ENCODE peak calls at places on chromosomes 5 and 9, in nine cellular contexts. One of them, this sample, is unnamed.

GRCh38 chr9:135282001-135282731 is 194.7 kb downstream of the OLFM1 start:
- DNase-seq in nephron progenitor cell: no peak
- DNase-seq in GM06990: peak; percentile 28
- DNase-seq in NCI-H460: peak; percentile 7
- DNase-seq in GM04504: no peak
- DNase-seq in fibroblast of the conjunctiva: no peak
- DNase-seq in kidney tubule cell: peak; percentile 72
- DNase-seq in left ventricle myocardium inferior: peak; percentile 73
- DNase-seq in neural progenitor cell: no peak
- DNase-seq in this sample: peak; percentile 71

GRCh38 chr5:93585054-93585751 is 2.2 kb downstream of the NR2F1 start:
- DNase-seq in NCI-H460: peak; percentile 26
- DNase-seq in fibroblast of the conjunctiva: no peak
- DNase-seq in GM06990: no peak
- DNase-seq in GM04504: no peak
- DNase-seq in neural progenitor cell: peak; percentile 67
- DNase-seq in left ventricle myocardium inferior: no peak
- DNase-seq in nephron progenitor cell: peak; percentile 48
- DNase-seq in kidney tubule cell: peak; percentile 58
- DNase-seq in this sample: no peak

GRCh38 chr9:113462781-113463286 is 693 bp upstream of the RGS3 start:
- DNase-seq in neural progenitor cell: peak; percentile 15
- DNase-seq in fibroblast of the conjunctiva: no peak
- DNase-seq in GM04504: no peak
- DNase-seq in kidney tubule cell: no peak
- DNase-seq in nephron progenitor cell: no peak
- DNase-seq in NCI-H460: no peak
- DNase-seq in GM06990: no peak
- DNase-seq in left ventricle myocardium inferior: no peak
- DNase-seq in this sample: no peak

GRCh38 chr5:6435356-6435755 is 13.3 kb upstream of the UBE2QL1 start:
- DNase-seq in GM04504: no peak
- DNase-seq in left ventricle myocardium inferior: no peak
- DNase-seq in kidney tubule cell: peak; percentile 35
- DNase-seq in GM06990: no peak
- DNase-seq in nephron progenitor cell: peak; percentile 64
- DNase-seq in neural progenitor cell: peak; percentile 53
- DNase-seq in fibroblast of the conjunctiva: no peak
- DNase-seq in NCI-H460: no peak
- DNase-seq in this sample: no peak

GRCh38 chr9:3241290-3241689 is 284.5 kb downstream of the RFX3 start:
- DNase-seq in kidney tubule cell: peak; percentile 72
- DNase-seq in fibroblast of the conjunctiva: no peak
- DNase-seq in GM06990: no peak
- DNase-seq in neural progenitor cell: peak; percentile 46
- DNase-seq in NCI-H460: no peak
- DNase-seq in left ventricle myocardium inferior: no peak
- DNase-seq in GM04504: no peak
- DNase-seq in nephron progenitor cell: no peak
- DNase-seq in this sample: peak; percentile 10

GRCh38 chr5:14695152-14695551 is 30.6 kb downstream of the OTULIN start:
- DNase-seq in left ventricle myocardium inferior: no peak
- DNase-seq in GM04504: no peak
- DNase-seq in kidney tubule cell: no peak
- DNase-seq in NCI-H460: no peak
- DNase-seq in nephron progenitor cell: no peak
- DNase-seq in neural progenitor cell: no peak
- DNase-seq in GM06990: no peak
- DNase-seq in fibroblast of the conjunctiva: no peak
- DNase-seq in this sample: no peak

GRCh38 chr5:128905225-128906110 is 59.8 kb upstream of the SLC27A6 start:
- DNase-seq in fibroblast of the conjunctiva: peak; percentile 67
- DNase-seq in GM04504: peak; percentile 15
- DNase-seq in left ventricle myocardium inferior: no peak
- DNase-seq in neural progenitor cell: peak; percentile 49
- DNase-seq in kidney tubule cell: peak; percentile 62
- DNase-seq in NCI-H460: peak; percentile 64
- DNase-seq in nephron progenitor cell: peak; percentile 44
- DNase-seq in GM06990: peak; percentile 15
- DNase-seq in this sample: peak; percentile 85

GRCh38 chr5:99032234-99033013 is 103.6 kb upstream of the CHD1 start:
- DNase-seq in NCI-H460: peak; percentile 76
- DNase-seq in GM04504: peak; percentile 44
- DNase-seq in fibroblast of the conjunctiva: peak; percentile 79
- DNase-seq in neural progenitor cell: peak; percentile 74
- DNase-seq in left ventricle myocardium inferior: peak; percentile 28
- DNase-seq in GM06990: no peak
- DNase-seq in nephron progenitor cell: peak; percentile 27
- DNase-seq in kidney tubule cell: peak; percentile 72
- DNase-seq in this sample: peak; percentile 87

GRCh38 chr5:33612386-33612785 is 171.6 kb downstream of the TARS1 start:
- DNase-seq in nephron progenitor cell: no peak
- DNase-seq in fibroblast of the conjunctiva: peak; percentile 12
- DNase-seq in GM06990: no peak
- DNase-seq in GM04504: no peak
- DNase-seq in kidney tubule cell: peak; percentile 79
- DNase-seq in neural progenitor cell: no peak
- DNase-seq in NCI-H460: no peak
- DNase-seq in left ventricle myocardium inferior: no peak
- DNase-seq in this sample: no peak

GRCh38 chr5:15691536-15691935 is 191.6 kb downstream of the FBXL7 start:
- DNase-seq in nephron progenitor cell: no peak
- DNase-seq in neural progenitor cell: no peak
- DNase-seq in NCI-H460: peak; percentile 8
- DNase-seq in GM06990: no peak
- DNase-seq in GM04504: peak; percentile 69
- DNase-seq in left ventricle myocardium inferior: no peak
- DNase-seq in fibroblast of the conjunctiva: peak; percentile 83
- DNase-seq in kidney tubule cell: no peak
- DNase-seq in this sample: no peak

GRCh38 chr9:90964101-90965020 is 162.7 kb downstream of the SYK start:
- DNase-seq in nephron progenitor cell: peak; percentile 30
- DNase-seq in GM06990: no peak
- DNase-seq in GM04504: no peak
- DNase-seq in neural progenitor cell: no peak
- DNase-seq in fibroblast of the conjunctiva: no peak
- DNase-seq in kidney tubule cell: peak; percentile 70
- DNase-seq in NCI-H460: peak; percentile 61
- DNase-seq in left ventricle myocardium inferior: no peak
- DNase-seq in this sample: no peak

GRCh38 chr9:17837931-17838330 is 259.1 kb downstream of the SH3GL2 start:
- DNase-seq in GM06990: no peak
- DNase-seq in kidney tubule cell: no peak
- DNase-seq in left ventricle myocardium inferior: no peak
- DNase-seq in fibroblast of the conjunctiva: no peak
- DNase-seq in GM04504: no peak
- DNase-seq in neural progenitor cell: no peak
- DNase-seq in nephron progenitor cell: no peak
- DNase-seq in NCI-H460: no peak
- DNase-seq in this sample: no peak

GRCh38 chr5:129460121-129460950 is at the start of gene ADAMTS19:
- DNase-seq in fibroblast of the conjunctiva: peak; percentile 18
- DNase-seq in kidney tubule cell: peak; percentile 67
- DNase-seq in GM04504: no peak
- DNase-seq in NCI-H460: no peak
- DNase-seq in GM06990: peak; percentile 26
- DNase-seq in neural progenitor cell: peak; percentile 68
- DNase-seq in left ventricle myocardium inferior: peak; percentile 18
- DNase-seq in nephron progenitor cell: peak; percentile 65
- DNase-seq in this sample: peak; percentile 29

GRCh38 chr5:80885698-80886000 is 74.5 kb upstream of the RASGRF2 start:
- DNase-seq in fibroblast of the conjunctiva: no peak
- DNase-seq in neural progenitor cell: no peak
- DNase-seq in left ventricle myocardium inferior: no peak
- DNase-seq in kidney tubule cell: no peak
- DNase-seq in GM06990: no peak
- DNase-seq in NCI-H460: no peak
- DNase-seq in nephron progenitor cell: no peak
- DNase-seq in GM04504: no peak
- DNase-seq in this sample: no peak

GRCh38 chr5:10735569-10736255 is 25.3 kb downstream of the DAP start:
- DNase-seq in NCI-H460: no peak
- DNase-seq in neural progenitor cell: no peak
- DNase-seq in fibroblast of the conjunctiva: no peak
- DNase-seq in kidney tubule cell: peak; percentile 80
- DNase-seq in GM04504: no peak
- DNase-seq in GM06990: peak; percentile 30
- DNase-seq in nephron progenitor cell: no peak
- DNase-seq in left ventricle myocardium inferior: no peak
- DNase-seq in this sample: no peak

GRCh38 chr9:127444921-127445850 is 6.0 kb downstream of the RPL12 start:
- DNase-seq in nephron progenitor cell: no peak
- DNase-seq in fibroblast of the conjunctiva: no peak
- DNase-seq in NCI-H460: no peak
- DNase-seq in GM04504: no peak
- DNase-seq in GM06990: no peak
- DNase-seq in kidney tubule cell: peak; percentile 23
- DNase-seq in left ventricle myocardium inferior: no peak
- DNase-seq in neural progenitor cell: no peak
- DNase-seq in this sample: no peak

GRCh38 chr9:103816146-103816545 is 278.0 kb upstream of the SMC2 start:
- DNase-seq in left ventricle myocardium inferior: no peak
- DNase-seq in kidney tubule cell: no peak
- DNase-seq in neural progenitor cell: no peak
- DNase-seq in NCI-H460: no peak
- DNase-seq in GM04504: no peak
- DNase-seq in nephron progenitor cell: no peak
- DNase-seq in fibroblast of the conjunctiva: no peak
- DNase-seq in GM06990: no peak
- DNase-seq in this sample: no peak

GRCh38 chr5:136113606-136114005 is 19.0 kb upstream of the SMAD5 start:
- DNase-seq in fibroblast of the conjunctiva: no peak
- DNase-seq in GM04504: no peak
- DNase-seq in kidney tubule cell: no peak
- DNase-seq in nephron progenitor cell: no peak
- DNase-seq in neural progenitor cell: no peak
- DNase-seq in GM06990: no peak
- DNase-seq in left ventricle myocardium inferior: no peak
- DNase-seq in NCI-H460: no peak
- DNase-seq in this sample: no peak

This sample was measured in Ammon's horn.